ENCODE peak calls at places on chromosomes 4 and X, in eight cellular contexts. One of them, this sample, is unnamed.

GRCh38 chr4:26020083-26020668 is 106.2 kb downstream of the SMIM20 start:
- DNase-seq in mammary epithelial cell: peak; percentile 13
- DNase-seq in A549: no peak
- DNase-seq in HepG2: no peak
- DNase-seq in HCT116: no peak
- DNase-seq in fibroblast of lung: peak; percentile 94
- DNase-seq in GM23338: no peak
- DNase-seq in hepatocyte: peak; percentile 27
- DNase-seq in this sample: peak; percentile 19

GRCh38 chr4:150181536-150181935 is 103.3 kb downstream of the DCLK2 start:
- DNase-seq in mammary epithelial cell: no peak
- DNase-seq in fibroblast of lung: peak; percentile 41
- DNase-seq in HepG2: no peak
- DNase-seq in HCT116: no peak
- DNase-seq in GM23338: peak; percentile 53
- DNase-seq in hepatocyte: no peak
- DNase-seq in A549: no peak
- DNase-seq in this sample: no peak

GRCh38 chr4:128862608-128863313 is 53.3 kb downstream of the JADE1 start:
- DNase-seq in A549: peak; percentile 16
- DNase-seq in HepG2: no peak
- DNase-seq in hepatocyte: no peak
- DNase-seq in mammary epithelial cell: no peak
- DNase-seq in GM23338: no peak
- DNase-seq in HCT116: no peak
- DNase-seq in fibroblast of lung: no peak
- DNase-seq in this sample: no peak

GRCh38 chr4:62490635-62491034 is 1290.5 kb downstream of the ADGRL3 start:
- DNase-seq in HCT116: no peak
- DNase-seq in fibroblast of lung: no peak
- DNase-seq in hepatocyte: no peak
- DNase-seq in GM23338: no peak
- DNase-seq in A549: no peak
- DNase-seq in HepG2: no peak
- DNase-seq in mammary epithelial cell: peak; percentile 4
- DNase-seq in this sample: no peak

GRCh38 chr4:100295792-100296191 is 105.5 kb upstream of the DDIT4L start:
- DNase-seq in fibroblast of lung: peak; percentile 74
- DNase-seq in hepatocyte: no peak
- DNase-seq in A549: no peak
- DNase-seq in HCT116: no peak
- DNase-seq in mammary epithelial cell: peak; percentile 43
- DNase-seq in GM23338: no peak
- DNase-seq in HepG2: no peak
- DNase-seq in this sample: no peak

GRCh38 chrX:104522386-104522785 is 43.6 kb upstream of the IL1RAPL2 start:
- DNase-seq in HCT116: no peak
- DNase-seq in A549: no peak
- DNase-seq in mammary epithelial cell: no peak
- DNase-seq in HepG2: no peak
- DNase-seq in hepatocyte: no peak
- DNase-seq in GM23338: peak; percentile 60
- DNase-seq in fibroblast of lung: no peak
- DNase-seq in this sample: no peak

GRCh38 chr4:133160853-133161252 is 11.8 kb downstream of the PCDH10 start:
- DNase-seq in HepG2: no peak
- DNase-seq in A549: no peak
- DNase-seq in hepatocyte: no peak
- DNase-seq in mammary epithelial cell: no peak
- DNase-seq in GM23338: no peak
- DNase-seq in HCT116: no peak
- DNase-seq in fibroblast of lung: no peak
- DNase-seq in this sample: no peak

GRCh38 chrX:2829469-2830246 is 928 bp downstream of the GYG2 start:
- DNase-seq in hepatocyte: peak; percentile 20
- DNase-seq in A549: no peak
- DNase-seq in fibroblast of lung: no peak
- DNase-seq in HCT116: no peak
- DNase-seq in mammary epithelial cell: no peak
- DNase-seq in HepG2: no peak
- DNase-seq in GM23338: no peak
- DNase-seq in this sample: no peak

GRCh38 chrX:18210470-18210869 is 10.2 kb downstream of the BEND2 start:
- DNase-seq in GM23338: peak; percentile 26
- DNase-seq in HepG2: no peak
- DNase-seq in hepatocyte: no peak
- DNase-seq in HCT116: no peak
- DNase-seq in mammary epithelial cell: no peak
- DNase-seq in fibroblast of lung: peak; percentile 53
- DNase-seq in A549: peak; percentile 34
- DNase-seq in this sample: no peak

GRCh38 chr4:95536650-95537049 is 12.1 kb downstream of the UNC5C start:
- DNase-seq in mammary epithelial cell: peak; percentile 10
- DNase-seq in fibroblast of lung: no peak
- DNase-seq in HCT116: no peak
- DNase-seq in A549: no peak
- DNase-seq in GM23338: no peak
- DNase-seq in hepatocyte: no peak
- DNase-seq in HepG2: no peak
- DNase-seq in this sample: no peak

GRCh38 chr4:56995525-56995924 is 16.8 kb downstream of the POLR2B start:
- DNase-seq in GM23338: no peak
- DNase-seq in mammary epithelial cell: no peak
- DNase-seq in A549: no peak
- DNase-seq in HepG2: no peak
- DNase-seq in fibroblast of lung: peak; percentile 98
- DNase-seq in hepatocyte: peak; percentile 60
- DNase-seq in HCT116: no peak
- DNase-seq in this sample: no peak

GRCh38 chr4:769511-769910 is 56.4 kb downstream of the CPLX1 start:
- DNase-seq in GM23338: no peak
- DNase-seq in HepG2: no peak
- DNase-seq in fibroblast of lung: no peak
- DNase-seq in hepatocyte: no peak
- DNase-seq in mammary epithelial cell: no peak
- DNase-seq in HCT116: no peak
- DNase-seq in A549: no peak
- DNase-seq in this sample: no peak

GRCh38 chr4:16289872-16290554 is 63.7 kb upstream of the TAPT1 start:
- DNase-seq in mammary epithelial cell: no peak
- DNase-seq in A549: peak; percentile 17
- DNase-seq in GM23338: peak; percentile 69
- DNase-seq in fibroblast of lung: peak; percentile 61
- DNase-seq in hepatocyte: peak; percentile 51
- DNase-seq in HCT116: peak; percentile 7
- DNase-seq in HepG2: peak; percentile 7
- DNase-seq in this sample: no peak

GRCh38 chr4:88958080-88958479 is 98.9 kb downstream of the FAM13A start:
- DNase-seq in HepG2: no peak
- DNase-seq in fibroblast of lung: no peak
- DNase-seq in mammary epithelial cell: no peak
- DNase-seq in hepatocyte: no peak
- DNase-seq in A549: no peak
- DNase-seq in HCT116: no peak
- DNase-seq in GM23338: peak; percentile 37
- DNase-seq in this sample: no peak

GRCh38 chrX:42123369-42123768 is 200.0 kb upstream of the CASK start:
- DNase-seq in GM23338: no peak
- DNase-seq in HepG2: no peak
- DNase-seq in A549: no peak
- DNase-seq in fibroblast of lung: no peak
- DNase-seq in hepatocyte: no peak
- DNase-seq in mammary epithelial cell: no peak
- DNase-seq in HCT116: no peak
- DNase-seq in this sample: no peak

GRCh38 chr4:106583567-106583966 is 215.0 kb upstream of the GIMD1 start:
- DNase-seq in HepG2: no peak
- DNase-seq in GM23338: peak; percentile 5
- DNase-seq in HCT116: peak; percentile 22
- DNase-seq in fibroblast of lung: peak; percentile 88
- DNase-seq in A549: peak; percentile 74
- DNase-seq in hepatocyte: peak; percentile 16
- DNase-seq in mammary epithelial cell: peak; percentile 97
- DNase-seq in this sample: peak; percentile 33

GRCh38 chrX:111511477-111511876 is at the start of gene SERTM2:
- DNase-seq in GM23338: peak; percentile 43
- DNase-seq in A549: no peak
- DNase-seq in HepG2: no peak
- DNase-seq in mammary epithelial cell: peak; percentile 4
- DNase-seq in HCT116: no peak
- DNase-seq in hepatocyte: peak; percentile 65
- DNase-seq in fibroblast of lung: no peak
- DNase-seq in this sample: no peak

GRCh38 chrX:110588164-110588563 is 207.5 kb downstream of the CHRDL1 start:
- DNase-seq in GM23338: no peak
- DNase-seq in mammary epithelial cell: no peak
- DNase-seq in A549: no peak
- DNase-seq in fibroblast of lung: no peak
- DNase-seq in HCT116: no peak
- DNase-seq in HepG2: peak; percentile 1
- DNase-seq in hepatocyte: peak; percentile 8
- DNase-seq in this sample: peak; percentile 74

GRCh38 chrX:44908198-44908597 is 35.2 kb downstream of the KDM6A start:
- DNase-seq in mammary epithelial cell: no peak
- DNase-seq in HepG2: no peak
- DNase-seq in GM23338: no peak
- DNase-seq in HCT116: no peak
- DNase-seq in hepatocyte: no peak
- DNase-seq in fibroblast of lung: no peak
- DNase-seq in A549: no peak
- DNase-seq in this sample: no peak

GRCh38 chr4:173091362-173091761 is 77.2 kb upstream of the GALNT7 start:
- DNase-seq in HCT116: no peak
- DNase-seq in fibroblast of lung: no peak
- DNase-seq in A549: no peak
- DNase-seq in HepG2: no peak
- DNase-seq in mammary epithelial cell: no peak
- DNase-seq in GM23338: no peak
- DNase-seq in hepatocyte: no peak
- DNase-seq in this sample: no peak

GRCh38 chrX:133921764-133922389 is 63.5 kb downstream of the GPC3 start:
- DNase-seq in HepG2: peak; percentile 19
- DNase-seq in HCT116: peak; percentile 50
- DNase-seq in hepatocyte: peak; percentile 28
- DNase-seq in fibroblast of lung: peak; percentile 13
- DNase-seq in A549: peak; percentile 46
- DNase-seq in GM23338: peak; percentile 82
- DNase-seq in mammary epithelial cell: peak; percentile 28
- DNase-seq in this sample: peak; percentile 29

GRCh38 chr4:74516321-74516720 is 71.4 kb downstream of the AREG start:
- DNase-seq in A549: no peak
- DNase-seq in mammary epithelial cell: peak; percentile 53
- DNase-seq in GM23338: no peak
- DNase-seq in HCT116: no peak
- DNase-seq in HepG2: no peak
- DNase-seq in hepatocyte: no peak
- DNase-seq in fibroblast of lung: peak; percentile 61
- DNase-seq in this sample: peak; percentile 55

GRCh38 chr4:6892190-6892908 is 17.3 kb upstream of the TBC1D14 start:
- DNase-seq in HepG2: peak; percentile 94
- DNase-seq in GM23338: peak; percentile 71
- DNase-seq in HCT116: no peak
- DNase-seq in A549: peak; percentile 86
- DNase-seq in mammary epithelial cell: no peak
- DNase-seq in fibroblast of lung: peak; percentile 71
- DNase-seq in hepatocyte: peak; percentile 47
- DNase-seq in this sample: no peak

DNA sequence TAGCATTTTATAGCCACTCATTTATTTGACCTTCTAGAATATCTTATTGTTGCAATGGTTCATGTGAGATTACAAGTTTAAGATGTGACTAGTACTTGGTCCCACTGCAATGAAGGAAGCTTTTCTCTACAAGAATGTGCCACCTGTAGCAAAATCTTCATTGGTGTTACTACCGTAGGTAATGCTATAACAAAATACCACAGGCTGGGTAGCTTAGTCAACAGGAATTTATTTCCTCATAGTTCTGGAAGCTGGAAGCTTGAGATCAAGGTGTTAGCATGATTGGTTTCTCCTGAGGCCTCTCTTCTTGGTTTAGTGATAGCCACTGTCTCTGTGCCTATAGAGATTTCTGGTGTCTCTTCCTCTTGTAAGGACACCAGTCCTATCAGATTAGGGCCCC is 441.0 kb downstream of the GPM6A start:
- DNase-seq in A549: no peak
- DNase-seq in GM23338: no peak
- DNase-seq in HepG2: no peak
- DNase-seq in fibroblast of lung: no peak
- DNase-seq in hepatocyte: no peak
- DNase-seq in HCT116: no peak
- DNase-seq in mammary epithelial cell: peak; percentile 33
- DNase-seq in this sample: no peak
- TF ChIP-seq CTCF in A549: no peak
- TF ChIP-seq CTCF in GM23338: no peak
- TF ChIP-seq CTCF in HepG2: no peak
- TF ChIP-seq CTCF in fibroblast of lung: no peak
- TF ChIP-seq CTCF in hepatocyte: no peak
- TF ChIP-seq CTCF in HCT116: no peak
- TF ChIP-seq CTCF in mammary epithelial cell: no peak
- TF ChIP-seq CTCF in this sample: no peak

DNA sequence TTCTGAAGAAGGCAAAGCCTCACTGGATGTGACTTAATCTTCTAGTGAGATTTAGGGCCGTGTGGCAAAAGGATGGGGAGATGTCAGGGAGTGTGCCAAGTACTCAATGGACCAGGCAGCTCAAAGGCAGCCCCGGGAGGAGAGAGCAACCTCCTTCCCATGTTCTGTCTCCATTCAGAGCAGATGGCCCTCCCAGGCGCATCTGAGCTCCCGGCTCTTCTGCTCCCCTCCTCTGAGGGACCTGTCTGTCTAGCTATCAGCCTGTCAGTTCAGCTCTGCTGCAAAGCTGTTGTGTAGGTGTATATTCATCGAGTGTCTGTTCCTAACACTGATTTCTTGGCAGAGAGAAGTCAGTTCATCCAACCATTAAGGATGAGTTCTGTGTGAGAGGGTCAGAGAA is 10.9 kb upstream of the PORCN start:
- DNase-seq in HepG2: no peak
- DNase-seq in mammary epithelial cell: no peak
- DNase-seq in GM23338: no peak
- DNase-seq in HCT116: no peak
- DNase-seq in A549: no peak
- DNase-seq in hepatocyte: no peak
- DNase-seq in fibroblast of lung: no peak
- DNase-seq in this sample: no peak
- H3K4me2 ChIP-seq in HepG2: no peak overlapping the region
- H3K4me2 ChIP-seq in mammary epithelial cell: no peak overlapping the region
- H3K4me2 ChIP-seq in GM23338: no peak overlapping the region
- H3K4me2 ChIP-seq in HCT116: peak overlapping the region; percentile 71
- H3K4me2 ChIP-seq in A549: peak overlapping the region; percentile 38
- H3K4me2 ChIP-seq in hepatocyte: no peak overlapping the region
- H3K4me2 ChIP-seq in fibroblast of lung: no peak overlapping the region
- H3K4me2 ChIP-seq in this sample: peak overlapping the region; percentile 26

GRCh38 chr4:152680988-152681731 is 1.4 kb upstream of the TMEM154 start:
- DNase-seq in HepG2: no peak
- DNase-seq in HCT116: no peak
- DNase-seq in fibroblast of lung: peak; percentile 36
- DNase-seq in mammary epithelial cell: peak; percentile 98
- DNase-seq in A549: peak; percentile 38
- DNase-seq in GM23338: no peak
- DNase-seq in hepatocyte: no peak
- DNase-seq in this sample: peak; percentile 85
- H3K4me1 ChIP-seq in HepG2: peaks cover 9% of the 10 kb centered on the region
- H3K4me1 ChIP-seq in HCT116: no peaks in the 10 kb centered on the region
- H3K4me1 ChIP-seq in fibroblast of lung: peaks cover 3% of the 10 kb centered on the region
- H3K4me1 ChIP-seq in mammary epithelial cell: peaks cover 46% of the 10 kb centered on the region
- H3K4me1 ChIP-seq in A549: peaks cover 15% of the 10 kb centered on the region
- H3K4me1 ChIP-seq in GM23338: peaks cover 39% of the 10 kb centered on the region
- H3K4me1 ChIP-seq in hepatocyte: no peaks in the 10 kb centered on the region
- H3K4me1 ChIP-seq in this sample: peaks cover 35% of the 10 kb centered on the region

GRCh38 chr4:175450446-175450845 is 361.6 kb downstream of the GPM6A start:
- DNase-seq in A549: no peak
- DNase-seq in mammary epithelial cell: peak; percentile 35
- DNase-seq in fibroblast of lung: no peak
- DNase-seq in HCT116: no peak
- DNase-seq in HepG2: no peak
- DNase-seq in GM23338: no peak
- DNase-seq in hepatocyte: no peak
- DNase-seq in this sample: no peak
- TF ChIP-seq CTCF in A549: no peak
- TF ChIP-seq CTCF in mammary epithelial cell: no peak
- TF ChIP-seq CTCF in fibroblast of lung: no peak
- TF ChIP-seq CTCF in HCT116: no peak
- TF ChIP-seq CTCF in HepG2: no peak
- TF ChIP-seq CTCF in GM23338: no peak
- TF ChIP-seq CTCF in hepatocyte: no peak
- TF ChIP-seq CTCF in this sample: no peak

This sample was measured in PC-9.